ENCODE peak calls at places on chromosome 14, in nine cellular contexts. Y, T, G, W, C, B, M, D and X are unnamed samples.

GRCh38 chr14:54085841-54086240 is 129.2 kb upstream of the BMP4 start:
- DNase-seq in W (no peak), D (no peak), B (no peak), M (no peak), G (no peak), Y (no peak), T (no peak), C (no peak), X (no peak)

GRCh38 chr14:50318031-50318626 is 6.0 kb downstream of the DMAC2L start:
- DNase-seq in T (peak; percentile 65), W (no peak), Y (peak; percentile 62), G (peak; percentile 48), B (peak; percentile 56), D (peak; percentile 55), M (no peak), C (no peak), X (no peak)

GRCh38 chr14:21300892-21301291 is 21.0 kb downstream of the RPGRIP1 start:
- DNase-seq in B (no peak), W (peak; percentile 34), M (peak; percentile 41), Y (peak; percentile 11), T (no peak), C (no peak), G (no peak), D (no peak), X (peak; percentile 51)

GRCh38 chr14:90642239-90642717 is 174.0 kb downstream of the TTC7B start:
- DNase-seq in G (no peak), M (no peak), C (no peak), B (no peak), W (peak; percentile 27), Y (no peak), D (peak; percentile 57), T (peak; percentile 67), X (no peak)

GRCh38 chr14:100865682-100866591 is 37.6 kb downstream of the RTL1 start:
- DNase-seq in D (no peak), T (no peak), C (no peak), W (no peak), G (no peak), B (no peak), Y (no peak), M (no peak), X (no peak)

GRCh38 chr14:100592972-100593371 is 5.8 kb upstream of the BEGAIN start:
- DNase-seq in G (no peak), B (no peak), Y (no peak), M (no peak), T (no peak), W (no peak), C (no peak), D (no peak), X (no peak)

GRCh38 chr14:23173039-23173438 is 10.4 kb downstream of the SLC7A8 start:
- DNase-seq in T (no peak), M (no peak), B (no peak), G (no peak), C (no peak), Y (no peak), D (no peak), W (no peak), X (no peak)

GRCh38 chr14:55624913-55625312 is 44.9 kb downstream of the KTN1 start:
- DNase-seq in B (no peak), M (no peak), W (no peak), Y (no peak), D (no peak), G (no peak), C (no peak), T (no peak), X (no peak)

DNA sequence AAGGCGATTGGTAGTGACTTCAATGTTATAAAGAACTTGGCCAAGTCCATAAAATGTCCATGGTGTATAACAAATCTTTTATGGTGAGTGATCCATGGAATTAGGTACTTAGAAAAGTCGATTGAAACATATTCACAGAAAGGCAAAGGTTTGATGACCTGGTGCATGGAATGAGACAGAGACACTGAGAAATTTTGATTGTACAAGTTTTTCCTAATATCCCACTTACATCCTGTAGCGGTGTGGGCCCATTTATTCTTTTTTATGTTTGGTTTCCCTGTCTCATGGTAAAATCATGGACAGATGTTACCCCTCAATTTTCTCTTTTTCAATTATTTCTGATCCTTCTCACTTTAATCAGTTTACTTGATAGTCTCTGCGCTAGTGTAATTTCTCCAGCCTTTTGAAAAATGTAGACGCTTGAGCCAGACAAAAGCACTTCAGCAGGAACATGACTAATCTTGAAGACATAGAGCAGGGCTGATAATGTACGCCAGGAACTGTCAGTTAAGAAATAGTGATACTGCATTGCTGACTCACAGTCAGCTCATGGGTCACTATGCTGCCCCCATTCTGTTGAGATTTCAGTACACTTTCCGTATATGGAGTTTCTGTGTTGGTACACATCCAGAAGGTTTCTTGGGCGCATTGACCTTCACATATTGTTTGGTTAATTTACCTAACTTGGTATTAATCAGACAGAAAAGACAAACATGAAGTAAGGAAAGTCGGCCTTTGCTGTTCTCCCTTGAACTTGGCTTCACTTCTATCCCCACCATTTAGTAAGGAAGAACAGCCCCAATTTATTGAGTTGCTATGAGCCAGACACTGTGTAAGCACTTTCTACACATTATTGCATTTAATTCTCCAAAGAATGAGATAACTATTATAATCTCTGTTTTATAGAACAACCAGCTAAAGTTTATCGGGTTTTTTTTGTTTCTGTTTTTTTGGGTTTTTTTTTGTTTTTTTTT is 841.7 kb downstream of the DIO2 start:
- DNase-seq in G (peak; percentile 81), D (peak; percentile 97), M (no peak), Y (peak; percentile 92), T (peak; percentile 95), C (no peak), B (peak; percentile 35), W (no peak), X (no peak)
- TF ChIP-seq CTCF in G (no peak), D (peak; percentile 26), M (no peak), Y (no peak), T (peak; percentile 17), C (no peak), B (no peak), W (no peak), X (no peak)

GRCh38 chr14:94615254-94615653 is 3.1 kb downstream of the SERPINA3 start:
- DNase-seq in T (no peak), Y (no peak), W (no peak), G (no peak), B (no peak), M (no peak), C (no peak), D (no peak), X (no peak)

GRCh38 chr14:94612580-94613554 is 676 bp downstream of the SERPINA3 start:
- DNase-seq in W (no peak), M (no peak), G (peak; percentile 40), Y (no peak), B (no peak), T (peak; percentile 75), D (no peak), C (peak; percentile 80), X (no peak)

GRCh38 chr14:94612174-94612573 is at the start of gene SERPINA3:
- DNase-seq in W (no peak), Y (no peak), D (peak; percentile 35), G (peak; percentile 65), C (no peak), M (no peak), T (peak; percentile 78), B (no peak), X (no peak)

GRCh38 chr14:94614802-94615201 is 2.6 kb downstream of the SERPINA3 start:
- DNase-seq in M (no peak), G (no peak), T (no peak), D (no peak), C (no peak), W (no peak), Y (no peak), B (no peak), X (no peak)

DNA sequence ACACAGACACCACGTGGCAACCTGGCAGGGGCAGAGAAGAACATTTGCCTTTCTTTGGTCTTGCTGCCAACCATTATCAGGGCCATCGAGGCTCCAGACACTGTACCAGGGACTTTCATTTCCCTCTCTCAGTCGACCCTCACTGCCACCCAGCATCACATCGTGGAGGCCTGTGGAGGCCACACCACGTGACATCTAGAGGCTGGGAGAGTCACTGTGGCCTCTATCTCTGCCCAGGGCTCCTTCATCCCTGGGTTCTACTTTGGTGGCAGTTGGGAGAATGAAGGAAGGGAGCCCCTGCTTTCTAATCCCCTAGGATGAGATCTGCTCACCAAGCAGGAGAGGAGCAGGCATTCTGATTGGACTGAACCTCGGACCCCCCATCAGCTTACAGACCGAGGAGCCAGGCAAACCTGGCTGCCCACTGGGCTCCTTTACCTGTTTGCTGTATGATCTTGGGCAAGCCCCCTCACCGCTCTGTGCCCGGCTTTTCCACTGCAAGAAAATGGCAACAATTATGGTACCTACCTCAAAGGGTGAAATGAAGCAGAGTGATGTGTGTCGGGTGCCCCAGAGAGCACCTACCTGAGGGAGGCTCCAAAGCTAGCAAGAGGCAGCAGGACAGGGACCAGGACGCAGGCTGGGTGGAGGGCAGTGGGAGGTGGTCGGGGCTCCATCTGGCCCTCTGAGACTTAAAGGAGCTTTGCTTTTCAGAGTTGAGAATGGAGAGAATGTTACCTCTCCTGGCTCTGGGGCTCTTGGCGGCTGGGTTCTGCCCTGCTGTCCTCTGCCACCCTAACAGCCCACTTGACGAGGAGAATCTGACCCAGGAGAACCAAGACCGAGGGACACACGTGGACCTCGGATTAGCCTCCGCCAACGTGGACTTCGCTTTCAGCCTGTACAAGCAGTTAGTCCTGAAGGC is 1.8 kb downstream of the SERPINA3 start:
- DNase-seq in W (no peak), B (no peak), G (no peak), M (no peak), T (no peak), D (no peak), C (no peak), Y (no peak), X (no peak)
- TF ChIP-seq CTCF in W (no peak), B (no peak), G (no peak), M (no peak), T (no peak), D (no peak), C (no peak), Y (no peak), X (no peak)

DNA sequence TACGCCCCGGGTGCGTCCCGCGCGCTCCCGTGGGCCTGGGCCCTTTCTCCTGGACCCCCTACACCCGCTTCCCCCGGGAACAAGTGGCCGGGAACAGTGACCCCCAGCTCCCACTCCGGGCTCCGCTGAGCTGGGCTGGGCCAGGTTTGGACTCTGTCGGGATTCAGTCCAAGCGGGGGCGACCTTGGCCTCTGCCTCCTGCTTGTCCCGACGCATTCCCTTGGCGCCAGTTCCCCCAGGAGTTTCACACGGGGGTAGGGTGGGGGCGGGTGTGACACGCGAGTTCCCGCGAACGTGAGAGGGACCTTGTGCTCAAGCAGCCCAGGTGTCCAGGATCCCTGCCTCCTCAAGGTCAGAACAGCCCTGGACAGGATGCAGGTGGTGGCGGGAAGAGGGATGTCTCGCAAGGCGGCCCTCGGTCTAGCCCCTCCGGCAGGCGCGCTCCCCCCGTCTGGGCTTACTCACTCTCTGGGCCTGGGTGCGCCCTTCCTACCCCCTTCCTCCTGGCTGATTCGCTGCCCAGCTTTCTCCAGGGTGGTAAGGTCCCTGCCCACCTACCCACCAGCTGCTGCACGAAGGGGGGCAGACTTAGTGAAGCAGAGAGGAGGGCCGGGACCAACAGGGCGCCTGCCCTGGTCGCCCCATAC is 771 bp downstream of the CRIP2 start:
- DNase-seq in B (no peak), G (peak; percentile 66), Y (peak; percentile 62), W (no peak), M (peak; percentile 28), C (peak; percentile 77), D (peak; percentile 62), T (no peak), X (no peak)
- TF ChIP-seq CTCF in B (no peak), G (no peak), Y (no peak), W (no peak), M (no peak), C (no peak), D (no peak), T (no peak), X (no peak)

DNA sequence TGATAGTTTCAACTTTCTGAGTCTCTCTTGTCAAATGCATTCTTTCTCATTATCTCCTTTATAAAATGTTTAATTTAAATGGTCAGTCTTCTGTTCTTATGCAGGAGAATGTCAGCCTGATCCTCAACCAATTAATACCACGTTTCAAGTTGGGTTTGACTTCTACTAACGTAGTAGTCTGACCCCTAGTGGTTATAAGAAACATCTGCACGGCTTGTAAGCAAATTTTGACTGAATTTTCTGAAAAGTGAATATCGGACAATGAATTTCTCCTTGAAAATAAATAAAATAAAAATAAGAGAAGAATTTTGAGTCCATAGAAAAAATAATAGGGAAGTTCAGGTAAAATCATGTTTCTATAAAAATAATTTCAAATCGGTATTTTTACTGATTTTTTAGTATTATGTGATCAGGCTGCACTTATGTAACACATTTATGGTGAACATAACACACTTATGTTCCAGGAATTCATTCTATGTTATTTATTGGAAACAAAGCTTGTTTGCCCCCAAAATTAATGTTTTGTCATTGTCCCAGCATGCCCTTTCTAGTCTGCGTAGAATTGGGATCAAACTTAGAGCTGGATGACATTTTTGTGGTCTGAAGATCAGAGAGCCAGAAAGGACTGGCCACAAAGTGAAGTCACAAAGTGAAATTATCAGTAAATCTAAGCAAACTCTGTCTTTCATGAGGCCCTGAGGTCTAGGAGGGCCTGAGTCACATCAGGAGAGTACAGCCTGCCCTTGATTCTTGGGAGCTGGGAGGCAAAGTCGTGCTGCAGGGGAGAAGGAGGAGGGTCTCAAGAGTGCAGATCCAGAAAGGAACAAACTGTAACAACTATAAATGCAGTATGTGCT is 101.2 kb upstream of the STXBP6 start:
- DNase-seq in Y (peak; percentile 53), W (no peak), G (peak; percentile 1), D (peak; percentile 52), T (peak; percentile 76), M (no peak), B (peak; percentile 10), C (no peak), X (peak; percentile 54)
- TF ChIP-seq CTCF in Y (peak; percentile 72), W (peak; percentile 91), G (peak; percentile 69), D (peak; percentile 74), T (peak; percentile 76), M (peak; percentile 79), B (peak; percentile 63), C (no peak), X (peak; percentile 42)